ENCODE peak calls at places on chromosomes 3 and 15, in five cellular contexts. W is SK-N-SH, V is colonic mucosa, B is IMR-90, U is fibroblast of lung. S is an unnamed sample.

GRCh38 chr3:166455724-166456123 is 618.5 kb upstream of the BCHE start:
- DNase-seq in W (no peak), V (no peak), B (peak), U (no peak), S (peak)

GRCh38 chr15:90099072-90099867 is 3.0 kb downstream of the IDH2 start:
- DNase-seq in W (no peak), V (no peak), B (no peak), U (no peak), S (no peak)

GRCh38 chr3:157865449-157865862 is 240.8 kb downstream of the SHOX2 start:
- DNase-seq in W (no peak), V (peak), B (no peak), U (no peak), S (peak)

GRCh38 chr3:123409443-123410148 is 39.3 kb downstream of the ADCY5 start:
- DNase-seq in W (no peak), V (peak), B (no peak), U (no peak), S (no peak)

GRCh38 chr3:8509961-8510360 is 8.3 kb downstream of the LMCD1 start:
- DNase-seq in W (no peak), V (no peak), B (peak), U (peak), S (no peak)

GRCh38 chr15:42605281-42605744 is 29.9 kb downstream of the STARD9 start:
- DNase-seq in W (peak), V (no peak), B (peak), U (peak), S (no peak)

GRCh38 chr3:168863561-168863960 is 767.8 kb upstream of the GOLIM4 start:
- DNase-seq in W (no peak), V (no peak), B (peak), U (no peak), S (no peak)

GRCh38 chr3:194140520-194141414 is 4.8 kb downstream of the HES1 start:
- DNase-seq in W (peak), V (peak), B (no peak), U (no peak), S (peak)

GRCh38 chr15:66023322-66023972 is 154.2 kb downstream of the RAB11A start:
- DNase-seq in W (peak), V (no peak), B (no peak), U (no peak), S (no peak)

GRCh38 chr3:161969867-161970266 is 473.3 kb downstream of the OTOL1 start:
- DNase-seq in W (no peak), V (no peak), B (peak), U (peak), S (no peak)

GRCh38 chr15:85800460-85801123 is 5.9 kb upstream of the KLHL25 start:
- DNase-seq in W (no peak), V (peak), B (peak), U (peak), S (peak)

GRCh38 chr15:68700395-68701123 is 120.1 kb downstream of the ANP32A start:
- DNase-seq in W (peak), V (peak), B (peak), U (peak), S (peak)

GRCh38 chr3:125055913-125056705 is at the start of gene HEG1:
- DNase-seq in W (peak), V (peak), B (peak), U (peak), S (peak)

GRCh38 chr3:184565421-184566211 is 4.0 kb downstream of the EPHB3 start:
- DNase-seq in W (peak), V (peak), B (peak), U (peak), S (peak)

GRCh38 chr3:57059416-57059815 is 1.0 kb upstream of the SPATA12 start:
- DNase-seq in W (peak), V (no peak), B (no peak), U (no peak), S (peak)

GRCh38 chr3:15171096-15171495 is 35.0 kb upstream of the CAPN7 start:
- DNase-seq in W (no peak), V (no peak), B (no peak), U (no peak), S (no peak)

GRCh38 chr3:163684651-163685050 is 1393.6 kb downstream of the SI start:
- DNase-seq in W (no peak), V (no peak), B (no peak), U (no peak), S (no peak)

GRCh38 chr3:123584284-123584987 is 417 bp downstream of the HACD2 start:
- DNase-seq in W (peak), V (peak), B (no peak), U (no peak), S (no peak)

GRCh38 chr3:98761656-98762229 is 1.4 kb upstream of the ST3GAL6 start:
- DNase-seq in W (peak), V (no peak), B (no peak), U (no peak), S (no peak)

GRCh38 chr3:86563358-86563970 is 427.5 kb downstream of the VGLL3 start:
- DNase-seq in W (peak), V (no peak), B (peak), U (peak), S (peak)

GRCh38 chr15:27576576-27576975 is 522.5 kb downstream of the OCA2 start:
- DNase-seq in W (no peak), V (no peak), B (no peak), U (no peak), S (no peak)

GRCh38 chr3:196192036-196193001 is 18.9 kb downstream of the ZDHHC19 start:
- DNase-seq in W (peak), V (peak), B (no peak), U (no peak), S (peak)

GRCh38 chr15:68365140-68365745 is 66.7 kb downstream of the ITGA11 start:
- DNase-seq in W (no peak), V (no peak), B (no peak), U (no peak), S (no peak)

GRCh38 chr3:166593776-166594175 is 756.6 kb upstream of the BCHE start:
- DNase-seq in W (no peak), V (no peak), B (no peak), U (no peak), S (no peak)

GRCh38 chr3:11736136-11736833 is 92.6 kb upstream of the VGLL4 start:
- DNase-seq in W (peak), V (no peak), B (no peak), U (no peak), S (no peak)

GRCh38 chr3:106945435-106945834 is 431.8 kb upstream of the CCDC54 start:
- DNase-seq in W (peak), V (no peak), B (peak), U (peak), S (no peak)

GRCh38 chr3:33278106-33278672 is 947 bp downstream of the FBXL2 start:
- DNase-seq in W (peak), V (no peak), B (no peak), U (peak), S (peak)

GRCh38 chr3:186044973-186045372 is 63.9 kb downstream of the ETV5 start:
- DNase-seq in W (no peak), V (no peak), B (peak), U (peak), S (no peak)
- H3K9ac ChIP-seq in W (no peak), V (no peak), B (no peak), U (no peak), S (no peak)

DNA sequence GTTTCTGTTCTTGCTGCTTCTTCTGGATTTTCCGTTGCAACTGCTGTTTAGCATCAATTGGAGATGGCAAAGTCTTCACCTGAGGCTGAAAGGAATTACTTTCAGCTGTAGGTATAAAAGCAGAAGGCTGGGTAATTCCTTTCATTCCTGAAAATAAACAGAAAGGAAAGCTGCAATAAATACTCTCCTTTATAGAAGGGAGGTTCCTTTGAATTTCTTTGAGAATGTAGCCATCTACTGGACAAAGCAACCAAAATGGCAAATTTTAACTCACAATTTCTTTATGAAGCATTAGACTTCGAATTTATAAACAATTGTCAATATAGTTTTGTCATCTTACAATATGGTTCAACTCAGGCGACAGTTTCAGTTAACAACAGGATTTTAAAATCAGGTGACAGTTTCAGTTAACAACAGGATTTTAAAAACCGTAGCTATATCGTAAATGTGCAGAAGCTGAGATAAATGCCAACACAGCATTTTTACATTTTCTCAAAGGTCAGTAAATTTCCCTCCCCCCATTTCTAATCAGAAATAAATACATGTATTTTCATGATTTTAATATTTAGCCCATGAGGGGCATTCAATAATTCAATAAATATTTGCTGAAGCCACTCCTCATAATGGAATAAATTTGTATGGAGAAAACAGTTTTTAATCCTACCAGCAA is 105.0 kb upstream of the NEDD4 start:
- DNase-seq in W (no peak), V (no peak), B (peak), U (peak), S (no peak)
- H3K9ac ChIP-seq in W (no peak), V (no peak), B (no peak), U (no peak), S (no peak)

DNA sequence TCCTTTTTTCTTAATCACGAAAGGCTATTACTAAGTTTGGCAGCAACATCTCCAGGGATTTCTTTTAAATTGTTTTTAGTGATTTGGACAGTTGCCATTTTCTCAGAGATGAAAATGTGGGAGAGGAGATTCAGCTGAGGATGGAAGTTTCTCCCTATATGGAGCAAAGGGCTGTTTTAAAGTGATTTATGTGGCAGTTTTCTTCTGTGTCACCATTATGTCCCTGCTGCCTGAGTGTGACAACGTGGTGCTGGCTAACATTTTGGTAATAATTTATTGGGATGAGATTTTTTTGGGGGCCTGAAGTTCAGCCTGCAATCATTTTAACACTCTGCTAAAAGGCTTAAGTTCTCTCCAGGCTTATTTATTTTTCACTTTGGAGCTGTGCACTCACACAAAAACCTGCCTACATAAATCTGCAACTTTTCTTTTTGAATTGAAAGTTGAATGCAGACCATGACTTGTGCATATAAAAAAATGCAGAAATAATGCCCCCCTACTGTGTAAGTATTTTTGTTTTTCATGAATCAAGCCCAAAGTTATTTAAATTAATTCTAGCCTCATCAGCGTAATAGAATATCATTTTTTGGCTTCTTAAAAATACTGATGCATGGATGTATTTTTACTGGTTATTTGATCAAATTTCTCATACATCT is 210.9 kb downstream of the ZIC1 start:
- DNase-seq in W (no peak), V (no peak), B (no peak), U (no peak), S (no peak)
- H3K9ac ChIP-seq in W (no peak), V (no peak), B (no peak), U (no peak), S (no peak)

GRCh38 chr3:127803619-127804018 is 18.7 kb downstream of the MGLL start:
- DNase-seq in W (no peak), V (no peak), B (peak), U (peak), S (peak)

GRCh38 chr3:127801914-127802313 is 20.4 kb downstream of the MGLL start:
- DNase-seq in W (no peak), V (no peak), B (no peak), U (no peak), S (no peak)

GRCh38 chr3:127800508-127800907 is 21.8 kb downstream of the MGLL start:
- DNase-seq in W (no peak), V (no peak), B (peak), U (no peak), S (no peak)

GRCh38 chr3:127804141-127804540 is 18.2 kb downstream of the MGLL start:
- DNase-seq in W (no peak), V (no peak), B (no peak), U (no peak), S (no peak)

GRCh38 chr3:127802620-127803019 is 19.7 kb downstream of the MGLL start:
- DNase-seq in W (no peak), V (no peak), B (no peak), U (no peak), S (no peak)
- H3K9ac ChIP-seq in W (no peak), V (no peak), B (no peak), U (peak), S (no peak)

DNA sequence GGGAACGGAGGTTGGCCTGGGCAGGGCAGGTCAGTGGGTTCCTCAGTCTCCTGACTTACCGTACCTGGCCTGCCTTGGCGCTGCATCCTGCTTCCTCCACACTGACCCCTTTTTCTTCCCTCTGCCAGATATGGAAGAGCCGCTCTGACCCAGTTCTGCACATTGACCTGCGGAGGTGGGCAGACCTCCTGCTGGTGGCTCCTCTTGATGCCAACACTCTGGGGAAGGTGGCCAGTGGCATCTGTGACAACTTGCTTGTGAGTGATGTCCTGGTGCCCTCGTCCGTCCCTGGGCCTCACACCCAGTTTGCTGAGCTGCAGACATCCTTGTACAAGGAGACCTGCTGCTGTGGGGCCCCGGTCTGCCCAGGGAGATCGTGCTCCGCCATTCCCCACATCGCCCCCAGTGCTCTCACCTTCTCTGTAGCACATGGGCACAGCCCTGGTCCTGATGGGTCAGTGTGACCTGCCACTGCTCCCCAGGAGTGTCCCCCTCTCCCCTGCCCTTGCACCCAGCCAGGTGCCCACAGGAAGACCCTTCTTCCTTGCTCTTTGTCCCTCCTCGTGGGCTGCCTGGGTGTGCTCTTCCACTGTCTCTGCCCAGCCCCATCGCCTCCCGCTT is 21.0 kb downstream of the PPCDC start:
- DNase-seq in W (no peak), V (no peak), B (no peak), U (no peak), S (no peak)
- H3K9ac ChIP-seq in W (no peak), V (peak), B (peak), U (peak), S (no peak)

GRCh38 chr15:99387769-99388168 is 136.5 kb downstream of the LRRC28 start:
- DNase-seq in W (no peak), V (no peak), B (no peak), U (no peak), S (no peak)

GRCh38 chr15:99390667-99391066 is 139.4 kb downstream of the LRRC28 start:
- DNase-seq in W (no peak), V (no peak), B (no peak), U (no peak), S (peak)

GRCh38 chr15:99384992-99385669 is 133.8 kb downstream of the LRRC28 start:
- DNase-seq in W (no peak), V (no peak), B (no peak), U (no peak), S (peak)

GRCh38 chr15:99386429-99386828 is 135.1 kb downstream of the LRRC28 start:
- DNase-seq in W (no peak), V (no peak), B (no peak), U (no peak), S (no peak)

GRCh38 chr15:99385865-99386264 is 134.6 kb downstream of the LRRC28 start:
- DNase-seq in W (no peak), V (peak), B (peak), U (peak), S (no peak)
- H3K9ac ChIP-seq in W (no peak), V (no peak), B (no peak), U (no peak), S (no peak)